ENCODE peak calls at places on chromosomes 3 and 15, in seven cellular contexts. I, Y, R, F, U, N and T are unnamed samples.

GRCh38 chr15:47384316-47384715 is 333.0 kb upstream of the SEMA6D start:
- DNase-seq in Y (no peak), U (peak; percentile 55), R (peak; percentile 5), N (no peak), F (no peak), I (no peak), T (no peak)

GRCh38 chr15:27623149-27623548 is 476.0 kb downstream of the OCA2 start:
- DNase-seq in I (no peak), F (no peak), N (no peak), R (no peak), U (no peak), Y (no peak), T (no peak)

GRCh38 chr15:63072023-63072650 is 29.6 kb downstream of the TPM1 start:
- DNase-seq in U (no peak), Y (no peak), I (no peak), N (no peak), F (no peak), R (no peak), T (no peak)

GRCh38 chr15:98854496-98854895 is 153.1 kb downstream of the PGPEP1L start:
- DNase-seq in F (no peak), I (no peak), U (no peak), R (no peak), N (no peak), Y (no peak), T (no peak)

GRCh38 chr15:101019351-101019750 is 100.2 kb downstream of the LRRK1 start:
- DNase-seq in R (peak; percentile 0), I (no peak), N (no peak), U (no peak), F (no peak), Y (no peak), T (no peak)

GRCh38 chr3:126279853-126280252 is 77.4 kb downstream of the KLF15 start:
- DNase-seq in F (no peak), I (no peak), Y (no peak), R (no peak), U (no peak), N (no peak), T (no peak)

GRCh38 chr3:159988617-159989251 is at the start of gene IL12A:
- DNase-seq in I (peak; percentile 77), U (peak; percentile 88), Y (peak; percentile 20), F (peak; percentile 90), R (peak; percentile 81), N (peak; percentile 34), T (peak; percentile 70)

GRCh38 chr15:61169904-61170695 is 59.0 kb downstream of the RORA start:
- DNase-seq in R (no peak), U (peak; percentile 16), N (no peak), F (no peak), Y (no peak), I (no peak), T (no peak)

GRCh38 chr3:140711719-140712086 is 33.8 kb downstream of the TRIM42 start:
- DNase-seq in U (no peak), N (no peak), R (no peak), F (no peak), I (no peak), Y (no peak), T (no peak)

GRCh38 chr3:172203522-172204258 is 164.3 kb downstream of the FNDC3B start:
- DNase-seq in R (no peak), N (no peak), U (peak; percentile 42), F (no peak), I (no peak), Y (no peak), T (peak; percentile 8)

GRCh38 chr3:72655151-72655551 is 193.1 kb downstream of the SHQ1 start:
- DNase-seq in R (no peak), I (no peak), N (no peak), F (no peak), Y (no peak), U (peak; percentile 89), T (no peak)

GRCh38 chr3:117788086-117788485 is 1078.5 kb downstream of the TUSC7 start:
- DNase-seq in U (peak; percentile 63), I (peak; percentile 66), R (no peak), Y (no peak), N (no peak), F (no peak), T (no peak)

GRCh38 chr3:128469128-128469527 is 2.4 kb upstream of the DNAJB8 start:
- DNase-seq in I (no peak), R (no peak), Y (no peak), U (no peak), F (no peak), N (no peak), T (no peak)

GRCh38 chr15:95606551-95606950 is 723.9 kb upstream of the NR2F2 start:
- DNase-seq in F (no peak), Y (no peak), N (no peak), I (no peak), R (no peak), U (no peak), T (no peak)

GRCh38 chr3:55191911-55192787 is 264.3 kb upstream of the LRTM1 start:
- DNase-seq in Y (no peak), R (no peak), I (no peak), N (no peak), U (no peak), F (no peak), T (no peak)

GRCh38 chr3:30012941-30013543 is 593.4 kb upstream of the TGFBR2 start:
- DNase-seq in R (peak; percentile 60), I (peak; percentile 67), N (peak; percentile 57), F (peak; percentile 79), Y (peak; percentile 25), U (peak; percentile 85), T (peak; percentile 69)

GRCh38 chr3:47867451-47868017 is 64.6 kb downstream of the DHX30 start:
- DNase-seq in N (no peak), F (no peak), Y (no peak), U (no peak), R (no peak), I (no peak), T (no peak)

GRCh38 chr3:47863391-47864128 is 60.6 kb downstream of the DHX30 start:
- DNase-seq in U (no peak), I (no peak), N (no peak), R (no peak), Y (no peak), F (no peak), T (no peak)

GRCh38 chr3:47868306-47868705 is 65.4 kb downstream of the DHX30 start:
- DNase-seq in U (no peak), N (no peak), Y (no peak), F (no peak), I (no peak), R (no peak), T (no peak)

GRCh38 chr3:47870156-47870555 is 67.2 kb downstream of the DHX30 start:
- DNase-seq in F (no peak), N (no peak), R (no peak), I (no peak), Y (no peak), U (no peak), T (no peak)

GRCh38 chr3:47865192-47865591 is 62.3 kb downstream of the DHX30 start:
- DNase-seq in F (no peak), R (no peak), Y (no peak), N (no peak), I (no peak), U (peak; percentile 68), T (no peak)
- H3K9me3 ChIP-seq in F (no peaks in the 10 kb centered on the region), R (no peaks in the 10 kb centered on the region), Y (no peaks in the 10 kb centered on the region), N (no peaks in the 10 kb centered on the region), I (no peaks in the 10 kb centered on the region), U (no peaks in the 10 kb centered on the region), T (no peaks in the 10 kb centered on the region)

DNA sequence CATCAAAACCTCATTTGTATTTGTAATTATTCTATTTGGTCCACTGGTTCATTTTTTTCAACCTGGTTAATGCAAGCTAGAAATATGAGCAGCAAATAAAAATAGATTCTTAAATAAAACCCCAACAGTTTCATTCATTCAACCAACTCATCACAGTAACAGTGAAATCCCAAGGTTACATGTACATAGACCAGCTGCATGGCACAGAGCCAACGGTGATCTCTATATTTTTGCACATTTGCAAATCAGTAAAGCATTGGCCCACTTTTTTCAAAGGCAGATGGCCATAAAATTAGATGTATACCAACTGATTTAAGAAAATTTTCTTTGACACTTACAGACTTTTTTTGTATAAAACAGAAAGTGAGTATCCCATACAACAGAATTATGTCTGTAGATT is 49.3 kb downstream of the STRIT1 start:
- DNase-seq in F (no peak), I (no peak), N (no peak), Y (no peak), R (no peak), U (no peak), T (no peak)
- H3K9me3 ChIP-seq in F (no peaks in the 10 kb centered on the region), I (no peaks in the 10 kb centered on the region), N (no peaks in the 10 kb centered on the region), Y (no peaks in the 10 kb centered on the region), R (no peaks in the 10 kb centered on the region), U (no peaks in the 10 kb centered on the region), T (no peaks in the 10 kb centered on the region)

GRCh38 chr3:170727754-170728153 is 141.9 kb upstream of the SLC7A14 start:
- DNase-seq in Y (no peak), I (no peak), N (no peak), R (no peak), F (no peak), U (no peak), T (no peak)

GRCh38 chr3:170725285-170725731 is 139.4 kb upstream of the SLC7A14 start:
- DNase-seq in R (no peak), U (no peak), I (no peak), Y (no peak), F (no peak), N (no peak), T (no peak)

GRCh38 chr3:170730071-170730812 is 139.8 kb downstream of the RPL22L1 start:
- DNase-seq in N (no peak), Y (no peak), R (no peak), U (no peak), F (no peak), I (no peak), T (no peak)

GRCh38 chr3:170726976-170727661 is 141.2 kb upstream of the SLC7A14 start:
- DNase-seq in I (no peak), Y (no peak), N (no peak), R (no peak), F (no peak), U (no peak), T (no peak)

GRCh38 chr3:170728181-170728580 is 141.8 kb downstream of the RPL22L1 start:
- DNase-seq in I (no peak), U (no peak), N (no peak), R (no peak), Y (no peak), F (no peak), T (no peak)
- H3K9me3 ChIP-seq in I (no peaks in the 10 kb centered on the region), U (no peaks in the 10 kb centered on the region), N (no peaks in the 10 kb centered on the region), R (no peaks in the 10 kb centered on the region), Y (no peaks in the 10 kb centered on the region), F (no peaks in the 10 kb centered on the region), T (no peaks in the 10 kb centered on the region)

GRCh38 chr3:123934250-123934649 is 26.8 kb downstream of the CCDC14 start:
- DNase-seq in I (no peak), F (no peak), N (no peak), U (no peak), Y (no peak), R (no peak), T (no peak)

GRCh38 chr3:123926396-123926795 is 34.6 kb downstream of the CCDC14 start:
- DNase-seq in Y (no peak), I (no peak), F (no peak), R (no peak), U (no peak), N (no peak), T (no peak)

GRCh38 chr3:123930426-123930825 is 30.6 kb downstream of the CCDC14 start:
- DNase-seq in U (no peak), R (no peak), Y (no peak), N (no peak), I (no peak), F (no peak), T (no peak)

DNA sequence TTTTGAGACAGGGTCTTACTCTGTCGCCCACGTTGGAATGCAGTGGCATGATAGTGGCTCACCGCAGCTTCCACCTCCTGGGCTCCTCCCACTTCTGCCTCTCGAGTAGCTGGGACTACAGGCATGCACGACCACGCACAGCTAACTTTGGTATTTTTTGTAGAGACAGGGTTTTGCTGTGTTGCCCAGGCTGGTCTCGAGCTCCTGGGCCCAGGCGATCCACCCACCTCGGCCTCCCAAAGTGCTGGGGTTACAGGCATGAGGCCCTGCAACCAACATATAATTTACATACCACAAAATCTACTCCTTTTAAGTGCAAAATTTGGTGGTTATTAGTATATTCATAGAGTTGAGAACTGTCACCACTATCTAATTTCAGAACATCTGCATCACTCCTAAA is 31.7 kb downstream of the CCDC14 start:
- DNase-seq in U (no peak), R (no peak), Y (no peak), I (no peak), N (no peak), F (no peak), T (no peak)
- H3K9me3 ChIP-seq in U (no peaks in the 10 kb centered on the region), R (no peaks in the 10 kb centered on the region), Y (no peaks in the 10 kb centered on the region), I (no peaks in the 10 kb centered on the region), N (no peaks in the 10 kb centered on the region), F (no peaks in the 10 kb centered on the region), T (no peaks in the 10 kb centered on the region)